ENCODE peak calls at places on chromosomes 11 and 22, in seven cellular contexts. O is HCT116; N is lower lobe of right lung; Q is memory B cell; A is CD8-positive, alpha-beta T cell; T is Panc1; K is naive thymus-derived CD8-positive, alpha-beta T cell. R is an unnamed sample.

GRCh38 chr11:34029176-34029575 is 22.4 kb upstream of the CAPRIN1 start:
- ATAC-seq in T (no peak), K (no peak), O (no peak), N (no peak), Q (no peak), A (no peak), R (peak; percentile 74)

GRCh38 chr11:118223992-118224391 is 819 bp downstream of the JAML start:
- ATAC-seq in K (peak; percentile 34), N (no peak), T (no peak), A (peak; percentile 22), Q (no peak), O (no peak), R (no peak)

GRCh38 chr11:70948855-70949551 is 303.4 kb downstream of the SHANK2 start:
- ATAC-seq in Q (no peak), T (no peak), O (no peak), N (no peak), A (no peak), K (no peak), R (no peak)

GRCh38 chr11:34318111-34319037 is 39.4 kb downstream of the ABTB2 start:
- ATAC-seq in Q (no peak), A (no peak), N (no peak), T (peak; percentile 75), K (no peak), O (peak; percentile 47), R (no peak)

GRCh38 chr22:37643225-37643847 is 3.9 kb downstream of the SH3BP1 start:
- ATAC-seq in Q (peak; percentile 66), N (peak; percentile 82), K (peak; percentile 54), T (peak; percentile 92), A (peak; percentile 62), O (peak; percentile 73), R (peak; percentile 55)

GRCh38 chr11:11318479-11318878 is 34.6 kb downstream of the CSNK2A3 start:
- ATAC-seq in Q (no peak), O (no peak), K (no peak), N (no peak), T (no peak), A (no peak), R (no peak)

GRCh38 chr22:19845369-19845722 is 9.3 kb downstream of the GNB1L start:
- ATAC-seq in O (no peak), N (no peak), Q (no peak), K (no peak), T (no peak), A (no peak), R (no peak)

GRCh38 chr11:100875521-100875869 is 188.4 kb downstream of the ARHGAP42 start:
- ATAC-seq in K (no peak), O (no peak), N (no peak), Q (no peak), A (no peak), T (no peak), R (no peak)

GRCh38 chr11:2807276-2807681 is 78.3 kb downstream of the CDKN1C start:
- ATAC-seq in A (no peak), O (no peak), Q (no peak), N (peak; percentile 79), K (no peak), T (no peak), R (peak; percentile 33)

GRCh38 chr22:38180841-38181452 is 683 bp downstream of the PLA2G6 start:
- ATAC-seq in A (peak; percentile 39), T (no peak), K (peak; percentile 31), Q (peak; percentile 17), O (peak; percentile 7), N (peak; percentile 28), R (peak; percentile 70)

GRCh38 chr11:107683807-107684206 is 28.0 kb downstream of the SLN start:
- ATAC-seq in T (no peak), K (no peak), A (no peak), O (peak; percentile 93), Q (no peak), N (no peak), R (no peak)

GRCh38 chr11:65850217-65851082 is 7.5 kb downstream of the CFL1 start:
- ATAC-seq in A (no peak), Q (no peak), T (peak; percentile 7), O (no peak), K (peak; percentile 15), N (peak; percentile 25), R (peak; percentile 6)

GRCh38 chr11:119041821-119042514 is 11.3 kb upstream of the SLC37A4 start:
- ATAC-seq in N (no peak), K (no peak), Q (no peak), A (no peak), T (no peak), O (no peak), R (no peak)

GRCh38 chr11:95531116-95531515 is 258.5 kb downstream of the FAM76B start:
- ATAC-seq in N (no peak), A (no peak), T (no peak), Q (no peak), K (no peak), O (no peak), R (no peak)

GRCh38 chr22:43883012-43883661 is 8.7 kb downstream of the PNPLA5 start:
- ATAC-seq in N (peak; percentile 44), K (peak; percentile 59), O (peak; percentile 89), A (peak; percentile 44), T (peak; percentile 84), Q (peak; percentile 69), R (peak; percentile 71)

GRCh38 chr22:39457047-39457545 is 284 bp downstream of the MGAT3 start:
- ATAC-seq in O (no peak), A (peak; percentile 11), N (no peak), Q (peak; percentile 40), K (peak; percentile 38), T (no peak), R (no peak)

GRCh38 chr11:35246725-35247124 is 107.8 kb downstream of the CD44 start:
- ATAC-seq in T (no peak), O (no peak), K (no peak), Q (no peak), A (no peak), N (no peak), R (no peak)

GRCh38 chr11:72239849-72240460 is 4.0 kb downstream of the PHOX2A start:
- ATAC-seq in Q (peak; percentile 13), N (peak; percentile 68), K (peak; percentile 29), A (no peak), T (peak; percentile 63), O (no peak), R (peak; percentile 64)

GRCh38 chr11:124612567-124613245 is 1.5 kb downstream of the PANX3 start:
- ATAC-seq in K (no peak), A (no peak), T (peak; percentile 42), N (no peak), Q (no peak), O (no peak), R (no peak)

GRCh38 chr11:95891423-95892177 is 32.3 kb downstream of the MTMR2 start:
- ATAC-seq in K (no peak), A (no peak), O (no peak), N (peak; percentile 37), Q (peak; percentile 27), T (peak; percentile 66), R (no peak)

GRCh38 chr11:95345651-95346050 is 114.6 kb upstream of the SESN3 start:
- ATAC-seq in K (no peak), A (no peak), T (no peak), O (no peak), N (no peak), Q (no peak), R (no peak)

GRCh38 chr11:73170140-73170539 is 28.0 kb upstream of the FCHSD2 start:
- ATAC-seq in Q (no peak), K (no peak), A (no peak), N (peak; percentile 26), T (peak; percentile 47), O (peak; percentile 54), R (no peak)

GRCh38 chr11:123406441-123407123 is 23.5 kb upstream of the GRAMD1B start:
- ATAC-seq in O (no peak), A (no peak), K (no peak), Q (no peak), T (no peak), N (no peak), R (no peak)

R was measured in esophagus mucosa.